ENCODE peak calls at places on chromosomes 7 and 10, in five cellular contexts. R, N, J, K and E are unnamed samples.

GRCh38 chr7:108307246-108307982 is 148.8 kb downstream of the NRCAM start:
- DNase-seq in R (no peak), N (no peak), J (no peak), K (no peak), E (no peak)

GRCh38 chr7:132004528-132004927 is 448.1 kb upstream of the PODXL start:
- DNase-seq in R (no peak), N (no peak), J (no peak), K (no peak), E (peak; percentile 79)

GRCh38 chr7:17318146-17318545 is 19.7 kb downstream of the AHR start:
- DNase-seq in R (no peak), N (no peak), J (no peak), K (no peak), E (no peak)

GRCh38 chr7:1460757-1461639 is 1.7 kb upstream of the MICALL2 start:
- DNase-seq in R (peak; percentile 70), N (peak; percentile 86), J (no peak), K (no peak), E (no peak)

GRCh38 chr10:132714096-132714721 is 71.7 kb downstream of the NKX6-2 start:
- DNase-seq in R (no peak), N (peak; percentile 67), J (no peak), K (peak; percentile 44), E (no peak)

GRCh38 chr7:31022117-31022516 is 30.0 kb upstream of the ADCYAP1R1 start:
- DNase-seq in R (no peak), N (no peak), J (no peak), K (no peak), E (no peak)

GRCh38 chr10:91683976-91684375 is 51.1 kb upstream of the PPP1R3C start:
- DNase-seq in R (no peak), N (no peak), J (no peak), K (no peak), E (no peak)

GRCh38 chr10:5968037-5968680 is 9.2 kb downstream of the IL15RA start:
- DNase-seq in R (no peak), N (peak; percentile 58), J (no peak), K (peak; percentile 37), E (peak; percentile 49)

GRCh38 chr7:114953724-114954123 is 31.8 kb downstream of the MDFIC start:
- DNase-seq in R (no peak), N (no peak), J (no peak), K (no peak), E (no peak)

GRCh38 chr7:9453521-9453920 is 1020.1 kb downstream of the NXPH1 start:
- DNase-seq in R (no peak), N (no peak), J (no peak), K (no peak), E (no peak)

GRCh38 chr7:104552102-104552501 is 223.7 kb downstream of the LHFPL3 start:
- DNase-seq in R (peak; percentile 47), N (no peak), J (peak; percentile 2), K (no peak), E (no peak)

GRCh38 chr7:76426246-76426645 is 1.5 kb downstream of the ZP3 start:
- DNase-seq in R (no peak), N (peak; percentile 39), J (no peak), K (no peak), E (no peak)

GRCh38 chr7:4099651-4100050 is 582.4 kb upstream of the FOXK1 start:
- DNase-seq in R (no peak), N (no peak), J (no peak), K (no peak), E (no peak)

GRCh38 chr7:28638914-28639313 is 226.6 kb downstream of the CREB5 start:
- DNase-seq in R (no peak), N (no peak), J (no peak), K (no peak), E (no peak)

GRCh38 chr7:104137971-104138370 is 69.8 kb downstream of the ORC5 start:
- DNase-seq in R (no peak), N (no peak), J (no peak), K (no peak), E (no peak)

GRCh38 chr7:44700322-44700721 is 48.3 kb upstream of the ZMIZ2 start:
- DNase-seq in R (peak; percentile 2), N (no peak), J (no peak), K (no peak), E (no peak)

GRCh38 chr7:92669616-92670153 is 79.5 kb upstream of the FAM133B start:
- DNase-seq in R (no peak), N (no peak), J (no peak), K (no peak), E (no peak)

GRCh38 chr7:47474937-47475879 is 106.7 kb downstream of the TNS3 start:
- DNase-seq in R (peak; percentile 49), N (peak; percentile 91), J (peak; percentile 91), K (peak; percentile 92), E (no peak)

GRCh38 chr10:97707134-97707861 is 6.2 kb upstream of the MARVELD1 start:
- DNase-seq in R (no peak), N (no peak), J (no peak), K (no peak), E (no peak)

GRCh38 chr10:49627031-49627430 is 13.2 kb downstream of the CHAT start:
- DNase-seq in R (no peak), N (no peak), J (no peak), K (no peak), E (no peak)

GRCh38 chr7:63014792-63015191 is 983.9 kb upstream of the ZNF722 start:
- DNase-seq in R (no peak), N (no peak), J (no peak), K (no peak), E (no peak)

GRCh38 chr10:68251625-68252275 is 19.8 kb upstream of the ATOH7 start:
- DNase-seq in R (no peak), N (no peak), J (no peak), K (no peak), E (no peak)

GRCh38 chr7:155635817-155636216 is 8.6 kb upstream of the RBM33 start:
- DNase-seq in R (no peak), N (no peak), J (no peak), K (no peak), E (no peak)

GRCh38 chr7:131530137-131530536 is 26.3 kb downstream of the PODXL start:
- DNase-seq in R (no peak), N (peak; percentile 46), J (no peak), K (no peak), E (no peak)

GRCh38 chr7:18212788-18213187 is 185.1 kb upstream of the PRPS1L1 start:
- DNase-seq in R (no peak), N (no peak), J (no peak), K (no peak), E (no peak)

GRCh38 chr7:142804715-142805114 is 33.9 kb downstream of the PRSS2 start:
- DNase-seq in R (peak; percentile 47), N (no peak), J (no peak), K (peak; percentile 5), E (no peak)

GRCh38 chr7:142803901-142804300 is 33.1 kb downstream of the PRSS2 start:
- DNase-seq in R (no peak), N (no peak), J (no peak), K (peak; percentile 8), E (no peak)

GRCh38 chr7:142806021-142806353 is 35.2 kb downstream of the PRSS2 start:
- DNase-seq in R (no peak), N (no peak), J (no peak), K (no peak), E (no peak)

GRCh38 chr7:142806957-142807356 is 36.2 kb downstream of the PRSS2 start:
- DNase-seq in R (no peak), N (no peak), J (no peak), K (no peak), E (no peak)

GRCh38 chr7:142805350-142806020 is 34.7 kb downstream of the PRSS2 start:
- DNase-seq in R (no peak), N (no peak), J (no peak), K (no peak), E (no peak)
- H3K4me1 ChIP-seq in R (no peaks in the 10 kb centered on the region), N (no peaks in the 10 kb centered on the region), J (peaks cover 12% of the 10 kb centered on the region), K (no peaks in the 10 kb centered on the region), E (no peaks in the 10 kb centered on the region)

GRCh38 chr7:49522111-49522510 is 251.3 kb upstream of the VWC2 start:
- DNase-seq in R (no peak), N (no peak), J (no peak), K (no peak), E (no peak)
- TF ChIP-seq POLR2AphosphoS5 in R (no peak), N (no peak), J (no peak), K (no peak), E (no peak)

GRCh38 chr7:2564970-2565546 is 6.3 kb downstream of the IQCE start:
- DNase-seq in R (no peak), N (no peak), J (no peak), K (no peak), E (no peak)
- TF ChIP-seq POLR2A in R (no peak), N (no peak), J (no peak), K (no peak), E (no peak)

GRCh38 chr10:122135251-122136025 is 135.7 kb upstream of the BTBD16 start:
- DNase-seq in R (no peak), N (no peak), J (no peak), K (no peak), E (no peak)
- H3K4me1 ChIP-seq in R (no peaks in the 10 kb centered on the region), N (peaks cover 55% of the 10 kb centered on the region), J (peaks cover 21% of the 10 kb centered on the region), K (peaks cover 48% of the 10 kb centered on the region), E (peaks cover 15% of the 10 kb centered on the region)

DNA sequence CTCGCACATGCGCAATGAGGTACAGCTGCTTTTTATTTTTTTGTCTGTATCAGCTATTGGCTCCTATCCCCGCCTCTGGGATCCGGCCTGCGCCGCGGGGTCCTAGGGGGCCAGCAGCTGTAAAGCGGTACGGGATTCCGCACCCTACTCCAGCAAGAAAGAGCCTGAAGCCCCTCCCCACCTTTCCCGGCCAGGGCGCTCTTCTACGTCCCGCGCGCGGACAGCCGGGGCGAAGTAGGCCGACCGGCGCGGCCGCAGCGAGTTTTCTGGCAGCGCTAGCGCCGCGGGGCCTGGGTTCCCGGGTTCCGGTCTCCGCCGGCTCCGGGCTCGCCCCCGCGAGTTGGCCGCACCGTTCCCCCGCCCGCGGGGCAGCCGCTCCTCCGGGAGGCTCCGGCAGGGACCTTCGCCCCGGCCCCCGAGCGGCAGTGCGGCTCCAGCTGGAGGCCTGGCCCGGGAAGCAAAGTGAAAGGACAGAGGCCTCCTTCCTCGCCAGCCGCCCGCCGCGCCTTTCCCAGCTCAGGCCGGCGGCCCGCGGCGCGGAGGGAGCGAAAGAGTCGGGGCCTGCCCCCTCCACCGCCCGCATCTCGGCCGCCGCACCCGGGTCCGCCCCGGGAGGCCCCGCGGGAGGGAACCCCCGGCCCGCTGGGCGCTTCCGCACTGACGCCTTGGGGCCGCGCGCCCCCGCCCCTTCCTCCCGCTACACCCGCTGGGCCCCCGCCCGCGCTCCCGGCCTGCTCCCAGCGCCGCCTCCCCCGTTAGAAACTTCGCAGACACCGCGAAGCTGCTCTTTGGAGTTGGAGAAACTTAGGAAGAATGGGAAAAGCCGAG is 4.7 kb upstream of the SPAG6 start:
- DNase-seq in R (peak; percentile 89), N (peak; percentile 82), J (peak; percentile 76), K (peak; percentile 82), E (no peak)
- TF ChIP-seq POLR2AphosphoS5 in R (peak; percentile 71), N (peak; percentile 82), J (peak; percentile 83), K (no peak), E (peak; percentile 83)

GRCh38 chr7:151059362-151060112 is at the start of gene SLC4A2:
- DNase-seq in R (peak; percentile 95), N (peak; percentile 94), J (no peak), K (peak; percentile 90), E (no peak)
- TF ChIP-seq POLR2A in R (peak; percentile 77), N (peak; percentile 21), J (peak; percentile 38), K (no peak), E (no peak)

DNA sequence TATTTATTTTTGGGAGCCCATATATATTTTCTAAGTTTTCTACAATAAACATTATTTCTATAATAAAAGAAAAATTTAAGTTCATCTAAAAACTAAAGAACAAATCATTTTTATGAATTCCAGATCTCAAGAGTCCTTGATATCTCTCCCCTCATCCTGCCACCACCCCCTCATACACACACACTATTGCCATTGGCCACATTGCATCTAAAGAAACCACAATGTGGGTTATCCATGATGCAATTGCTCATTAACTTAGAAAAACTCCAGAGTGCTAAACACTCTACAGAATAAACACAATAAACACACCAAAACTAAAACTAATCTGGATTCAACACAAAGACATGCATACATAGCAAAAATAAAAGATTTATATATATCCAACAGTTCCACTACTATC is 37.8 kb downstream of the FAM13C start:
- DNase-seq in R (no peak), N (no peak), J (no peak), K (no peak), E (no peak)
- H3K4me1 ChIP-seq in R (no peaks in the 10 kb centered on the region), N (peaks cover 25% of the 10 kb centered on the region), J (no peaks in the 10 kb centered on the region), K (peaks cover 3% of the 10 kb centered on the region), E (no peaks in the 10 kb centered on the region)